ENCODE peak calls at places on chromosomes 7 and 10, in six cellular contexts. P, D, U, M, V and K are unnamed samples.

GRCh38 chr7:45651540-45651939 is 77.4 kb downstream of the ADCY1 start:
- DNase-seq in P (no peak), D (no peak), U (no peak), M (no peak), V (no peak), K (no peak)

GRCh38 chr7:108559253-108559652 is 10.3 kb downstream of the THAP5 start:
- DNase-seq in P (no peak), D (no peak), U (no peak), M (no peak), V (no peak), K (no peak)

GRCh38 chr7:23065974-23066373 is 39.6 kb upstream of the KLHL7 start:
- DNase-seq in P (peak), D (no peak), U (no peak), M (no peak), V (no peak), K (no peak)

GRCh38 chr10:101120884-101121660 is 10.0 kb upstream of the TLX1 start:
- DNase-seq in P (no peak), D (no peak), U (peak), M (no peak), V (peak), K (no peak)

GRCh38 chr7:317643-318405 is 27.9 kb downstream of the FOXL3 start:
- DNase-seq in P (no peak), D (no peak), U (no peak), M (no peak), V (no peak), K (no peak)

GRCh38 chr7:92754756-92755581 is 81.4 kb downstream of the CDK6 start:
- DNase-seq in P (no peak), D (no peak), U (no peak), M (peak), V (no peak), K (no peak)

GRCh38 chr10:113511419-113511818 is 41.4 kb upstream of the HABP2 start:
- DNase-seq in P (no peak), D (no peak), U (no peak), M (no peak), V (no peak), K (no peak)

GRCh38 chr7:136030867-136031318 is 53.7 kb upstream of the MTPN start:
- DNase-seq in P (no peak), D (no peak), U (no peak), M (no peak), V (no peak), K (no peak)

GRCh38 chr10:126569513-126570447 is 100.7 kb downstream of the C10orf90 start:
- DNase-seq in P (peak), D (no peak), U (no peak), M (no peak), V (no peak), K (no peak)

GRCh38 chr10:84348431-84348830 is 20.0 kb downstream of the CCSER2 start:
- DNase-seq in P (peak), D (no peak), U (no peak), M (no peak), V (no peak), K (no peak)

GRCh38 chr7:131681961-131682360 is 125.5 kb upstream of the PODXL start:
- DNase-seq in P (no peak), D (no peak), U (no peak), M (no peak), V (no peak), K (no peak)

GRCh38 chr7:47724335-47724982 is 142.5 kb upstream of the TNS3 start:
- DNase-seq in P (peak), D (no peak), U (no peak), M (no peak), V (no peak), K (no peak)

GRCh38 chr10:31723074-31723750 is 205.4 kb downstream of the ARHGAP12 start:
- DNase-seq in P (peak), D (no peak), U (no peak), M (no peak), V (no peak), K (no peak)

DNA sequence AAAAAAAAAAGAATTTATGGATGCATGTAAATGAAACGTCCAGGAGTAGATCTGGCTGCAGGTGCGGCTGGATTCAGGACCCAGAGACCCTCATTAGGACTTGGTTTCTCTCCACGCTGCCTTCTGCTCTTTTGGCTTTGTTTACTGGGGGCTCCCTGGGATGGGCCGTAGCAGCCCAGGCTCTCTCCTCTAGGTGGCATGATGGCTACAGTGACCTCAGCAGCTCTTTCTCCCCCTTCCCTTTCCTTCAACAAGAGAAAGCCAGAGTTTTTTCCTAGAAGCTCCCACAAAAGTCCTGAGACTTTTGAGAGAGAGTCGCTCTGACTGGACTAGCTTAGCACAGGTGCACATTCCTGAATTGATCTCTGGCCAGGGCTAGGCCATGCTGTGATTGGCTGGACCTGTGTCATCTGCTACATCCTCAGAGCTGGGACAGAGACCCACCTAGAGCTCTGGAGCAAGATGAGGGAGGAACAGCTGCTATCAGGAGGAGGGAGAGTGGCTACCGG is 67.8 kb upstream of the PDCD4 start:
- DNase-seq in P (peak), D (no peak), U (no peak), M (peak), V (peak), K (no peak)
- H3K27ac ChIP-seq in P (no peak), D (no peak), U (peak), M (no peak), V (peak), K (no peak)

DNA sequence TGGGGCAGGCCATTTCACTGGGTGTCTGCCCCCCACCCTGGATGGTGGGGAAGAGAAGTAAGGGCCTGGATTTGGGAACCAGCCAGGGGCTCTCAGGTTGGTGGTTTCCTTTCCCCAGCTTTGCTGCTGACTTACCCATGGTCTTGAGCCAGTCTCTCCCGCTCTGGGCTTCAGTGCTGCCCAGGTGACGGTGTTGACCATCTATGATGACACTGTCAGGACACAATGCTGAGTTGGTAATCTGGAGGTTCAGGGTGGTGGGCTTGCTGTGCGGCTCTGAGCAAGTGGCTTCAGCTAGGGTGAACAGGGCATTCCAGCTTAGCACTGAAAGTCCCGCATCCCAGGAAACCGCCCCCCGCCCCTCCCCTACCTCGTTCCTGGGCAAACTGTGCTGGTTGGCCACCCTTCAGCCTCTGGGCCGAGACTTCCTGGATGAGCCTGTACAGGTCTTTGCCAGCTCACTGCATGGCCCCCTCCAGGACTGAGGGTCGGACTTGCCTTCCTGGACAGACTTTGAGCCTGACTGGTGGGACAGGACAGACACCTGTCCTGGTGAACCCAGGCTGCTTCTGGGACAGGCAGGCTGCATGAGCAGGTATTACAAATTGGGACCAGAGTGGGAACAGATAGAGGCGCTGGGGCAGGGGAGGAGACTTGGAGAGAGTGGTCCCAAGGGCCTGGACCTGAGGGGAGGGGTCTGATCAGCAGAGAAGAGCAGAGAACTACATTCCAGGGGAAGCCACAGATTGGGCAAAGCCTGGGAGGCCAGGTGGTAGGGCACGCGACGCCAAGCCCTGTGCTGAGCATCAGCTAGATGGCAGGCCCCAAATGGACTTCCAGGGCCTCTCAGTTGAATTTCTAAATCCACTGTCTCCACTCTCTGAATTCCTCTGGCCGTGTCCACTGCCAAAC is 19.9 kb upstream of the ZMIZ1 start:
- DNase-seq in P (no peak), D (no peak), U (no peak), M (peak), V (peak), K (no peak)
- H3K4me3 ChIP-seq in P (no peak), D (no peak), U (peak), M (no peak), V (no peak), K (no peak)

DNA sequence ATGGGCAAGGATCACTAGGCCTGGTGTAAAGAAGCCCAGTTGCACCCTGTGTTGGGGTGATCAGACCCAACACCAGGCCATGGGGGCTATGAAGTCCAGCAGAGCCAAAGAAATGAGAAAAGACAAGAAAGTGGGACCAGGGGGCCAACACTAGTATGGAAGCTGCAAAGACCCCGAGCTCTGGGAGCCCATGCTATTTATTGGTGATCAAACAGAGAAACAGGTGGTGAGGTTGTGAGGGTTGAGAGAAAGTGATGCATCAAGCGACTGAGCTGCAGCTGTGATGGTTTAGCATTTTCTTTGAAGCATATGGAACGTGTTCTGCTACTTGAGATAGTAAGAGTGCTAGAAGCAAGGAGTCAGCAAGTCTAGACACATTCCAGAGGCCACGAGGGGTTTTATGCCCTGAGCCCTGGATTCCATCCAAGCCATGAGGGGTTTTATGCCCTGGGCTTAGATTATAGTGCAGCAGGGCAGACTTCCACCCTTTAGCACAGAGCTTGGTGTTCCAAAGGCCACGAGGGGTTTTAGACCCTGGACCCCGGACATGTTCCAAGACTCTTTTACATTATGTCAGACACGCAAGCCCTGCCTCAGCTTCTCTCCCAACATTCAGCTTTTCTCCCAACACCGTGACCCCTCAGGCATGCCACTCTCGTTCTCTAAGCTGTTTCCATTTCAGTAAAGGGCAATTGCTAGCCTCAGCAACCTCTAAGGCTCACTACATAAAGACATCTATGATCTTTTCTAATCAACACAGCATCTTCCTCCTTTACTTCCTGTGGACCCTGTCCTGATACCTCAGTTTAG is 43.1 kb upstream of the GPAM start:
- DNase-seq in P (no peak), D (no peak), U (no peak), M (no peak), V (no peak), K (no peak)
- H3K27ac ChIP-seq in P (no peak), D (no peak), U (no peak), M (no peak), V (no peak), K (no peak)

DNA sequence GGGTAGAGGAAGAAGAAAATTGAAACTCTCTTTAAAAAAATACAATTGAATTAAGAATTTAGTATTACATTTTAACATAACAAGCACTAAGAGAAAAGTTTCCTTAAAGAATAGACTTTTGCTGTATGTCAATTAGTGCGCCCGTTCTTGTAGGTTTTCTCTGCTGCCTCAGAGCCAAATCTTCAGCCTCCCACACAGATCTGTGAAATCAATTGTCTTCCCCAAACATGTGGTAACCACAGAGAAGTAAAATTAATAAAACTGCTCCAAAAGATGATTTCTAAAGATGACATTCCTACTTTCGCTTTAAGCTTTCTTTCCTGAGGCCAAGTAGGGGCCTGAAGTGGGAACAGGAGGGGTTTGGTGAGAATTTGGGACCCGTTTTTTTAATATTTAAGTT is 113.2 kb upstream of the ADO start:
- DNase-seq in P (no peak), D (no peak), U (no peak), M (no peak), V (no peak), K (no peak)
- H3K4me3 ChIP-seq in P (no peak), D (no peak), U (no peak), M (no peak), V (no peak), K (no peak)

DNA sequence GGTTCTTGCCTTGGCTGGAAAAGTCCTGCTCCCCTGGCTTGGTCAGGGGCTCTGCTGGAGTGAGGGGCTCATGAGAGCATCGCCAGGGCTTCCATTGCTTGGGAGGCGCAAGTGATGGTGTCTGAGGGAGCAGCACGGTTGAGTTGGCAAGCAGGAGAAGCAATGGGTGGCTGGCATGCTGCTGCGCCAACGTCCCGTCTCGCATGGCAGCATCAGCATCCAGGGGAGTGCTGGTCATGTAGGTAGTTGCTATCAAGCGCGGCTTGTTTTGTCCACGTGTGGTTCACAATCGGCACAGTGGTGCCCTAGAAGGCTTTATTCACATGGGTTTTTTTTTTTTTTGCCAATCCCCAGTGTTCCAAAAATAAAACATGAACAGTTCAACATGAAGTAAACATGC is 3.8 kb downstream of the PYROXD2 start:
- DNase-seq in P (no peak), D (no peak), U (no peak), M (no peak), V (no peak), K (no peak)
- H3K27ac ChIP-seq in P (peak), D (no peak), U (no peak), M (no peak), V (no peak), K (peak)

GRCh38 chr10:29438271-29438670 is 149.4 kb downstream of the LYZL1 start:
- DNase-seq in P (peak), D (no peak), U (no peak), M (no peak), V (no peak), K (no peak)
- H3K4me3 ChIP-seq in P (no peak), D (no peak), U (no peak), M (no peak), V (no peak), K (no peak)